ENCODE peak calls at places on chromosomes 1 and 21, in six cellular contexts. N, M, B, E, Z and Q are unnamed samples.
A peak's percentile ranks its signal among the peaks of the same experiment; 100 is the strongest.

GRCh38 chr1:225449261-225449660 is 21.4 kb upstream of the LBR start:
- DNase-seq in E (no peak), M (no peak), B (peak; percentile 48), N (no peak), Z (no peak), Q (peak; percentile 100)

GRCh38 chr1:8903908-8904650 is 25.6 kb upstream of the ENO1 start:
- DNase-seq in N (no peak), Z (peak; percentile 64), B (peak; percentile 87), E (no peak), M (no peak), Q (peak; percentile 98)

GRCh38 chr1:15178571-15179484 is 25.3 kb downstream of the TMEM51 start:
- DNase-seq in B (no peak), M (no peak), N (no peak), E (no peak), Z (no peak), Q (peak; percentile 94)

GRCh38 chr1:44212355-44213221 is 683 bp upstream of the DMAP1 start:
- DNase-seq in M (no peak), N (no peak), Z (no peak), B (no peak), E (peak; percentile 19), Q (no peak)

GRCh38 chr1:15283500-15283899 is 36.5 kb downstream of the FHAD1 start:
- DNase-seq in E (no peak), M (no peak), Z (no peak), B (no peak), N (no peak), Q (peak; percentile 87)

GRCh38 chr1:156908955-156909354 is 11.5 kb upstream of the LRRC71 start:
- DNase-seq in B (no peak), E (no peak), M (no peak), Z (no peak), N (no peak), Q (no peak)

GRCh38 chr1:226778657-226779058 is 39.6 kb upstream of the ITPKB start:
- DNase-seq in N (no peak), B (no peak), Z (no peak), M (no peak), E (no peak), Q (peak; percentile 99)

GRCh38 chr1:162235261-162235780 is 141.3 kb downstream of the SPATA46 start:
- DNase-seq in E (no peak), B (no peak), Z (peak; percentile 10), N (no peak), M (no peak), Q (peak; percentile 50)

GRCh38 chr1:27301582-27302199 is 20.3 kb upstream of the TMEM222 start:
- DNase-seq in Z (no peak), N (no peak), B (peak; percentile 35), E (no peak), M (no peak), Q (no peak)

GRCh38 chr21:42537106-42537742 is 23.6 kb downstream of the SLC37A1 start:
- DNase-seq in Z (no peak), E (peak; percentile 68), B (no peak), N (peak; percentile 2), M (no peak), Q (peak; percentile 13)

GRCh38 chr1:165073402-165074007 is 283.0 kb downstream of the LMX1A start:
- DNase-seq in E (peak; percentile 30), M (no peak), B (no peak), N (no peak), Z (no peak), Q (peak; percentile 80)

GRCh38 chr1:2526824-2527552 is 592 bp upstream of the PANK4 start:
- DNase-seq in N (no peak), E (peak; percentile 81), M (no peak), B (peak; percentile 94), Z (no peak), Q (peak; percentile 68)

GRCh38 chr21:46145840-46146691 is 9.3 kb downstream of the FTCD start:
- DNase-seq in M (no peak), N (peak; percentile 13), E (no peak), Z (no peak), B (peak; percentile 61), Q (no peak)

GRCh38 chr1:84988588-84988987 is 8.3 kb downstream of the MCOLN2 start:
- DNase-seq in B (no peak), E (peak; percentile 61), Z (no peak), M (no peak), N (no peak), Q (no peak)

DNA sequence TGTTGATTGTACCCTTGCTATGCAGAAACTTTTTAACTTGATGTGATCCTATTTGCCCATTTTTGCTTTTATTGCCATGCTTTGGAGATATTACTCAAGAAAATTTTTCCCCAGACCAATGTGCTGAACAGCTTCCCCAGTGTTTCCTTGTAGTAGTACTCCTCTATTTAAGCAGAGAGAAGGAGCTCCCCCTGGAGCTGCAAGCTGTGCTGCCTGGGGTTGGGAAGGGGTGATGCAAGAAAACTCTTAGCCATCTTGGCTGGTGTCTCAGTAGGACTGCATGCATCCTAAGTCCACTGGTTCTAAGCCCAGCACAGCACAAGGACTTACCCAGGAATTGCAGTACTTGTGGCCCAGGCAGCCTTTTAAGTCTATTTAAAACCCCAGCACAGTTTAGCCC is 121.6 kb downstream of the NTMT2 start:
- DNase-seq in Z (no peak), M (no peak), E (no peak), B (no peak), N (peak; percentile 28), Q (peak; percentile 34)
- TF ChIP-seq CTCF in Z (no peak), M (no peak), E (no peak), B (no peak), N (no peak), Q (no peak)

GRCh38 chr1:34086561-34086960 is 78.5 kb downstream of the CSMD2 start:
- DNase-seq in Z (no peak), M (no peak), N (no peak), B (no peak), E (no peak), Q (no peak)
- TF ChIP-seq CTCF in Z (no peak), M (no peak), N (no peak), B (no peak), E (no peak), Q (no peak)

GRCh38 chr1:109877320-109877771 is 33.3 kb upstream of the CSF1 start:
- DNase-seq in N (peak; percentile 64), M (no peak), Z (peak; percentile 62), E (no peak), B (peak; percentile 88), Q (peak; percentile 87)
- TF ChIP-seq CTCF in N (no peak), M (peak; percentile 15), Z (no peak), E (no peak), B (peak; percentile 33), Q (peak; percentile 21)

DNA sequence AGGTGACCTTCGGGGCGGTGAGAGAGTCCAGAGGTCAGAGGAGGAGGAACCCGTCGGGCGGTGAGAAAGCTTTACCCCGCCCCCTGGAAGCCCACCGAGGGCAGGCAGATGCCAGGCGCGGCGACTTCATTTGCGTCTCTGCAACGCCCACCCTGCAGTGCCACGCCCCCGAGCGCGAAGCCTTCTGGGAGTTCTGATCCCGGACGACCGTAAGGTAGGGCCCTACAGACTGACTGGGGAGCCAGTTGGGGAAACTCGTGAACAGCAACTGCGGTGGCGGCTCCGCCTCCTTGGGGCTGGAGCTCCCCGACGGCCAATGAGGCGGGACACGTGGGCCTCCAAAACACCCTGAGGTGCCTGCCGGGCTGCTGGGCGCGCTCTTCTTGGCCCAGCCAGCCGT is 46.0 kb upstream of the EDARADD start:
- DNase-seq in N (peak; percentile 39), B (no peak), E (no peak), M (no peak), Z (no peak), Q (no peak)
- TF ChIP-seq CTCF in N (no peak), B (no peak), E (no peak), M (no peak), Z (no peak), Q (no peak)

GRCh38 chr1:41811978-41812852 is 106.5 kb downstream of the HIVEP3 start:
- DNase-seq in N (peak; percentile 74), Z (peak; percentile 22), B (no peak), M (no peak), E (peak; percentile 64), Q (peak; percentile 79)
- TF ChIP-seq CTCF in N (peak; percentile 59), Z (peak; percentile 46), B (peak; percentile 13), M (peak; percentile 59), E (peak; percentile 72), Q (peak; percentile 59)

GRCh38 chr1:38129473-38129872 is 82.9 kb upstream of the POU3F1 start:
- DNase-seq in B (no peak), M (no peak), N (peak; percentile 51), E (no peak), Z (no peak), Q (no peak)
- TF ChIP-seq CTCF in B (no peak), M (no peak), N (no peak), E (no peak), Z (no peak), Q (no peak)

GRCh38 chr1:157994081-157994581 is 686 bp downstream of the KIRREL1 start:
- DNase-seq in B (no peak), N (no peak), E (no peak), M (no peak), Z (no peak), Q (peak; percentile 20)
- TF ChIP-seq CTCF in B (no peak), N (no peak), E (no peak), M (no peak), Z (no peak), Q (no peak)

DNA sequence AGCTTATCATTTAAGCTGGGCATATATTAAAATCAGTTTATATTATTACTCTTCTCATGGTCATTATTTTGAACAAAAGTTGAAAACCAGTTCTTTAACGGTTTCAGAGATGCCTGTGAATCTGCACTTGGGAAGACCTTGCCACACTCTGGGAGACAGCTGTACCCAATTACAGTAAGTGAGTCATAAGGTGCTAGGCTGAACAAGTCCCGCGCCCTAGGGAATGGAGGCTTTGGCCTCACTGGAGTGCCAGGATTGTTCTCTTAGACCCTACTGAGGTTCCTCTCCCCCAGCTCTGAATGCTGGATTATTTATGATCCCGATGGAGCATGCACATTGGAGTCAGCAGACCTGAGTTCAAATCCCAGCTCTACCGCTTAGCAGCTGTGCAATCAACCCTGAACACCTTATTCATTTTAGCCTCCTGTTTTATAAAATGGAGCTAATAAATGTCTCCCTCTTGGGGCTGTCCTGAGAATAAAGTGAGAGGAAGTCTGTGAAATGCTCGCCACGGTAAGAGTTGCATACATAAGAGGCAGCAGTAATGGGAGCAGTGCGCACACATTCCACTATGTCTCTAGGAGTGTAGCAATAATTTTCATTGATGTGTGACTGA is 266.2 kb downstream of the FOXD2 start:
- DNase-seq in M (no peak), E (no peak), B (no peak), N (no peak), Z (no peak), Q (peak; percentile 66)
- TF ChIP-seq CTCF in M (no peak), E (no peak), B (peak; percentile 56), N (no peak), Z (no peak), Q (peak; percentile 21)

DNA sequence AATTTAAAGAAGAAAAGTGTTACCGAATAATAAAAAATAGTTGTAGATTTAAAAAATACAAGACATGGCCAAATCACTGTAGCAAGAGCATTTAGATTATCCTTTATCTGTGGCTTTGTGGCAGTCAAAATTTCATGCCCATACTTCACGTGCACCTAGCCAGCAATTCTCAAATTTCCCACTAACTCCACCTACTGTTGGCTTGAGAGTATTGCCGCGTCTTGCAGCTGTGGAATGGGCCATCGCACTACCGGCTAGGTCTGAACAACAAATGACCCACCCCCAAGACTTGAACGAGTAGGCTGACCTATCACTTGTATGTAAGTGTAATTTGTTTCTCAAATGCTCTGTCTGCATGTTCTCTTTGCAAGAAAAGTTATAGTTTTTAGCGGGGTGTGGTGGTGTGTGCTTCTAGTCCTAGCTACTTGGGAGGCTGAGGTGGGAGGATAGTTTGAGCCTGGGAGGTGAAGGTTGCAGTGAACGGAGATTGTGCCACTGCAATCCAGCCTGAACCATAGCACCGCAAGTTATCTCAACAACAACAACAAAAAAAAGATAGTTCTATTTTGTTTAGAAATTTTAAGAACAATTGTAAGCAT is 4.1 kb downstream of the KRTAP13-4 start:
- DNase-seq in Z (peak; percentile 13), B (no peak), M (no peak), N (peak; percentile 64), E (no peak), Q (peak; percentile 67)
- TF ChIP-seq CTCF in Z (no peak), B (peak; percentile 54), M (peak; percentile 31), N (peak; percentile 36), E (peak; percentile 33), Q (peak; percentile 44)